ENCODE peak calls at places on chromosomes 4 and X, in five cellular contexts. N is endothelial cell of umbilical vein, S is MM.1S, X is H9, D is fibroblast of lung. H is an unnamed sample.

GRCh38 chr4:123952530-123953274 is 556.1 kb downstream of the SPRY1 start:
- DNase-seq in S (no peak), X (peak; percentile 48), N (no peak), D (peak; percentile 60), H (peak; percentile 60)

GRCh38 chrX:33784548-33784947 is 347.6 kb downstream of the FAM47A start:
- DNase-seq in N (no peak), S (no peak), X (no peak), D (no peak), H (no peak)

GRCh38 chrX:4642114-4642513 is 928.7 kb upstream of the PRKX start:
- DNase-seq in S (no peak), D (no peak), N (no peak), X (no peak), H (no peak)

GRCh38 chr4:87977521-87978278 is 2.2 kb downstream of the SPP1 start:
- DNase-seq in S (no peak), D (no peak), N (no peak), X (no peak), H (no peak)

GRCh38 chrX:38571058-38571457 is 9.7 kb downstream of the TSPAN7 start:
- DNase-seq in N (no peak), S (no peak), X (no peak), D (no peak), H (no peak)

GRCh38 chr4:55121246-55121645 is 4.1 kb downstream of the KDR start:
- DNase-seq in X (no peak), N (peak; percentile 96), D (no peak), S (no peak), H (no peak)

GRCh38 chr4:148061795-148062194 is 329.9 kb downstream of the ARHGAP10 start:
- DNase-seq in X (no peak), S (no peak), D (no peak), N (no peak), H (no peak)

GRCh38 chr4:75036046-75036445 is 103.1 kb downstream of the PARM1 start:
- DNase-seq in N (no peak), X (no peak), S (no peak), D (no peak), H (no peak)

GRCh38 chrX:152992120-152992519 is 1.8 kb downstream of the PNMA5 start:
- DNase-seq in N (no peak), D (no peak), S (no peak), X (no peak), H (no peak)

GRCh38 chrX:152993933-152994332 is at the start of gene PNMA5:
- DNase-seq in N (no peak), D (no peak), X (no peak), S (no peak), H (no peak)

GRCh38 chrX:152989292-152989658 is 4.6 kb downstream of the PNMA5 start:
- DNase-seq in N (no peak), D (no peak), S (no peak), X (no peak), H (no peak)

GRCh38 chrX:152988536-152989291 is 5.2 kb downstream of the PNMA5 start:
- DNase-seq in S (no peak), D (no peak), N (no peak), X (no peak), H (no peak)

DNA sequence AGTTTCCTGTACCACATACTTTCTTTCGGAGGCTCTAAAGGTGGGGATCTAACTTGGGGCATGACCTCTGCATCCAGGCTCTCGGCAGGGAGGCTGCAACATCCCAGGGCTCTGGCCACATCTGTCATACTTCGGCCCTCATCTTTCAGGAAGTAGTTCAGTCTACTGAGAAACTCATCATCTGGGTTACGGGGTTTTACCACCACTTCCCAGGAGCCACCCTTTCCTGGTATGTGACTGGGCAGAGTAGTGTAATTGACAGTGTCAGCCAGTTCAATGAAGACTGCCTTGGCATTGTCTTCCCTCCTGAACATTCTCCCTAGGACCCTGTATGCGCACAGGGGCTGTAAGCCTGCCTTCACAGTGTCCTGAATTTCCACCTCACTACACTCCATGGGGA is 2.8 kb downstream of the PNMA5 start:
- DNase-seq in N (no peak), X (no peak), D (no peak), S (no peak), H (no peak)
- H2AFZ ChIP-seq in N (no peak overlapping the region), X (no peak overlapping the region), D (no peak overlapping the region), S (no peak overlapping the region), H (no peak overlapping the region)

DNA sequence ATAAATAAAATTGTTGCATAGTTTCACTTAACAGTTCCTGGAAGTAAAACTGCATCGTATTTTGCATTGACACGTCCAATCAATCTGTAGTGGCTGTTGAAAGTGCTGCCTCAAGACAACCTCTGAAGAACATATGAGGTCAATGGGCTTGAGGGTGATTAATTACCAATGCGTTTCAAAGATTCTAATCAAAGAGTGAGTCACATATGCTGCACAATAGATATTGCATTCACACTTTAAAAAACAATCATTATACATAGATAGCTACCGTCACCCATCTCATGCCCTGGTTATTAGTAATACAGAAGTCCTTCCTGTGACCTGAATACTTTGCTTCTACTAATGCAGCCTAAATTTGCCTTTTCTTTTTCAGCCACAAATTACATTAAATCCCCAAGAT is 743.3 kb upstream of the SLIT2 start:
- DNase-seq in S (no peak), N (peak; percentile 71), X (no peak), D (no peak), H (peak; percentile 63)
- H3K9ac ChIP-seq in S (no peak overlapping the region), N (no peak overlapping the region), X (no peak overlapping the region), D (no peak overlapping the region), H (no peak overlapping the region)

DNA sequence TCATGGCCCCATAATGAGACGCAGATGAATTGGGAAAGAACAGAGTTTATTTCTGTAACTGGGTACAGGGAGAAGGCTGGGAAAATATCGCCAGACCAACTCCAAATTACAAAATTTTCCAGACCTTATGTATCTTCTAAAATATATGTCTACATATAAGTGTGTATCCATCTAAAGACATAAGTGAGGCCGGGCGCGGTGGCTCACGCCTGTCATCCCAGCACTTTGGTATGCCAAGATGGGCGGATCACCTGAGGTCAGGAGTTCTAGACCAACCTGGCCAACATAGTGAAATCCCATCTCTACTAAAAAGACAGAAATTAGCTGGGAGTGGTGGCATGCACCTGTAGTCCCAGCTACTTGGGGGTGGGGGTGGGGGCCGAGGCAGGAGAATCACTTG is 11.7 kb upstream of the DHRSX start:
- DNase-seq in X (no peak), D (no peak), N (no peak), S (no peak), H (no peak)
- H2AFZ ChIP-seq in X (no peak overlapping the region), D (no peak overlapping the region), N (no peak overlapping the region), S (no peak overlapping the region), H (no peak overlapping the region)

DNA sequence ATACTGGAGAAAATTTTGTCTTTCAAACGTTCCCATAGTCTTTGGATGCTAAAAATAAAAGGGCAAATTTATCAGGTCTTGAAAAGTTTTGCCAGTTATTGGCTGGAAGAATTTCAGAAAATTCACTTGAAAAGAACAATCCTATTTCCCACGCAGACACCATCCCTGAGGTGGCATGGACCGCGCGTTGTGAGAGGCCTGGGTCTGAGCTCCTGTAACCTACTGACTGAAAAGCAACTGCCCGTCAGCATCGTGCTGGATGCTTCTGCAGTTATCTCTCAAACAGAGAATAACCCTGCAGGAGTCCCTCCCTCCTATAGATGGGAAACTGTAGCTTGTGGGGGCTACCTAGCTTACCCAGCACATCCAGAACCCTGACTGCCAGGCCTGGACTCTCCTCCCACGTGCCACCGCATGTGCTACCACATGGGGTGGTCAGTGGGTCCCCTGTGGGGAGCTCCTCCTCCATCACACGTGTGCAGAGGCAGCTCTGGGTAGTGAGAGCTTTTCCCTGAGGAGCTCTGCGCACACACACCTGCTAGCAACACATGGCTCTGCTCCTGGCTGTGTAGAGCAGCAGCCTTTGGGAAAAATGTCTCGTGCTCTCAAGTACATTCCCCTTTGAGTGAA is 36.1 kb downstream of the NSG1 start:
- DNase-seq in X (peak; percentile 17), D (no peak), S (no peak), N (no peak), H (no peak)
- H3K9ac ChIP-seq in X (no peak overlapping the region), D (no peak overlapping the region), S (no peak overlapping the region), N (no peak overlapping the region), H (no peak overlapping the region)

GRCh38 chr4:112378858-112379257 is 81.7 kb downstream of the ALPK1 start:
- DNase-seq in X (no peak), N (no peak), D (no peak), S (no peak), H (no peak)

GRCh38 chr4:112377701-112378620 is 80.8 kb downstream of the ALPK1 start:
- DNase-seq in S (no peak), X (no peak), N (no peak), D (no peak), H (no peak)

GRCh38 chr4:112374850-112375249 is 77.7 kb downstream of the ALPK1 start:
- DNase-seq in X (no peak), D (no peak), N (no peak), S (peak; percentile 21), H (no peak)

GRCh38 chr4:112379306-112379705 is 82.1 kb downstream of the ALPK1 start:
- DNase-seq in N (no peak), S (no peak), X (peak; percentile 93), D (no peak), H (no peak)

GRCh38 chr4:112377127-112377635 is 80.0 kb downstream of the ALPK1 start:
- DNase-seq in X (no peak), D (no peak), S (no peak), N (no peak), H (no peak)
- H2AFZ ChIP-seq in X (no peak overlapping the region), D (no peak overlapping the region), S (no peak overlapping the region), N (no peak overlapping the region), H (no peak overlapping the region)

GRCh38 chrX:105267167-105267566 is 46.7 kb upstream of the TEX13A start:
- DNase-seq in D (no peak), S (no peak), N (no peak), X (no peak), H (no peak)
- H3K9ac ChIP-seq in D (no peak overlapping the region), S (no peak overlapping the region), N (no peak overlapping the region), X (no peak overlapping the region), H (no peak overlapping the region)

GRCh38 chr4:6269400-6269650 is 325 bp upstream of the WFS1 start:
- DNase-seq in S (no peak), X (no peak), N (no peak), D (no peak), H (no peak)
- H2AFZ ChIP-seq in S (peak overlapping the region; percentile 87), X (peak overlapping the region; percentile 0), N (peak overlapping the region; percentile 87), D (peak overlapping the region; percentile 18), H (peak overlapping the region; percentile 82)

H was measured in astrocyte.